ENCODE peak calls at places on chromosomes 3 and 15, in eight cellular contexts. W is foreskin fibroblast; I is activated CD4-positive, alpha-beta T cell treated with anti-CD3 and anti-CD28 coated beads, Interleukin-2, amount 50 U/mL, for 1 hour; O is left colon; Q is epithelial cell of esophagus; A is mucosa of gallbladder; R is GM13976; V is M059J. P is an unnamed sample.

GRCh38 chr3:49415931-49416601 is 3.8 kb downstream of the TCTA start:
- DNase-seq in W (no peak), I (peak; percentile 63), O (no peak), Q (peak; percentile 22), A (no peak), R (peak; percentile 60), V (no peak), P (no peak)

GRCh38 chr3:149658444-149659172 is 783 bp upstream of the WWTR1 start:
- DNase-seq in W (peak; percentile 75), I (peak; percentile 2), O (peak; percentile 79), Q (peak; percentile 77), A (peak; percentile 79), R (peak; percentile 86), V (peak; percentile 93), P (peak; percentile 26)

GRCh38 chr3:15148614-15149013 is 49.7 kb upstream of the RBSN start:
- DNase-seq in W (no peak), I (no peak), O (no peak), Q (peak; percentile 25), A (peak; percentile 13), R (no peak), V (peak; percentile 9), P (no peak)

GRCh38 chr3:161560006-161560637 is 63.5 kb downstream of the OTOL1 start:
- DNase-seq in W (peak; percentile 41), I (no peak), O (no peak), Q (peak; percentile 63), A (peak; percentile 33), R (peak; percentile 2), V (peak; percentile 38), P (peak; percentile 47)

GRCh38 chr3:196360586-196360985 is 22.4 kb upstream of the TM4SF19 start:
- DNase-seq in W (no peak), I (no peak), O (no peak), Q (no peak), A (no peak), R (no peak), V (no peak), P (no peak)

GRCh38 chr3:185960518-185961288 is 22.9 kb upstream of the TRA2B start:
- DNase-seq in W (no peak), I (no peak), O (no peak), Q (no peak), A (peak; percentile 18), R (no peak), V (no peak), P (no peak)

GRCh38 chr3:14216257-14217048 is 37.8 kb downstream of the LSM3 start:
- DNase-seq in W (no peak), I (peak; percentile 55), O (no peak), Q (no peak), A (peak; percentile 77), R (no peak), V (peak; percentile 74), P (no peak)

GRCh38 chr3:143119009-143119914 is at the start of gene CHST2:
- DNase-seq in W (peak; percentile 89), I (peak; percentile 61), O (peak; percentile 45), Q (peak; percentile 82), A (peak; percentile 48), R (peak; percentile 95), V (peak; percentile 76), P (peak; percentile 67)

GRCh38 chr15:73794501-73795133 is 41.5 kb upstream of the INSYN1 start:
- DNase-seq in W (peak; percentile 14), I (no peak), O (no peak), Q (peak; percentile 44), A (no peak), R (no peak), V (peak; percentile 35), P (no peak)

GRCh38 chr15:98383571-98383970 is 264.8 kb upstream of the IGF1R start:
- DNase-seq in W (no peak), I (no peak), O (no peak), Q (no peak), A (no peak), R (no peak), V (no peak), P (no peak)

GRCh38 chr15:29670945-29671307 is 151.3 kb downstream of the TJP1 start:
- DNase-seq in W (peak; percentile 83), I (no peak), O (peak; percentile 86), Q (peak; percentile 95), A (peak; percentile 87), R (no peak), V (peak; percentile 97), P (no peak)

GRCh38 chr15:62672268-62672667 is 370.3 kb upstream of the TPM1 start:
- DNase-seq in W (peak; percentile 69), I (no peak), O (no peak), Q (no peak), A (no peak), R (no peak), V (no peak), P (no peak)

GRCh38 chr3:110680365-110680909 is 391.2 kb upstream of the NECTIN3 start:
- DNase-seq in W (no peak), I (no peak), O (no peak), Q (peak; percentile 11), A (no peak), R (no peak), V (no peak), P (no peak)

GRCh38 chr3:168952551-168952950 is 711.0 kb downstream of the MECOM start:
- DNase-seq in W (peak; percentile 36), I (no peak), O (no peak), Q (peak; percentile 37), A (no peak), R (no peak), V (peak; percentile 65), P (no peak)

GRCh38 chr15:68542771-68543544 is 35.8 kb upstream of the CORO2B start:
- DNase-seq in W (peak; percentile 72), I (no peak), O (no peak), Q (peak; percentile 28), A (peak; percentile 77), R (no peak), V (peak; percentile 94), P (no peak)

GRCh38 chr3:50375200-50375931 is 16.0 kb upstream of the TMEM115 start:
- DNase-seq in W (no peak), I (no peak), O (no peak), Q (no peak), A (no peak), R (no peak), V (no peak), P (no peak)

GRCh38 chr3:23805881-23806321 is at the start of gene UBE2E1:
- DNase-seq in W (peak; percentile 65), I (peak; percentile 69), O (peak; percentile 83), Q (peak; percentile 66), A (peak; percentile 71), R (peak; percentile 89), V (peak; percentile 66), P (peak; percentile 26)

GRCh38 chr3:141959921-141960554 is 83.6 kb downstream of the ATP1B3 start:
- DNase-seq in W (peak; percentile 65), I (no peak), O (no peak), Q (no peak), A (no peak), R (no peak), V (peak; percentile 91), P (no peak)

GRCh38 chr3:158105710-158106438 is at the start of gene SHOX2:
- DNase-seq in W (peak; percentile 71), I (peak; percentile 8), O (peak; percentile 38), Q (peak; percentile 29), A (no peak), R (peak; percentile 49), V (peak; percentile 78), P (peak; percentile 21)

GRCh38 chr3:160343132-160343531 is 55.9 kb downstream of the IFT80 start:
- DNase-seq in W (no peak), I (no peak), O (no peak), Q (peak; percentile 26), A (no peak), R (peak; percentile 23), V (peak; percentile 26), P (no peak)

GRCh38 chr3:61560452-61561373 is 658 bp upstream of the PTPRG start:
- DNase-seq in W (peak; percentile 78), I (no peak), O (peak; percentile 79), Q (peak; percentile 82), A (peak; percentile 70), R (peak; percentile 64), V (peak; percentile 82), P (peak; percentile 75)

GRCh38 chr15:66840615-66841014 is 138.6 kb downstream of the SMAD6 start:
- DNase-seq in W (no peak), I (no peak), O (no peak), Q (no peak), A (no peak), R (no peak), V (no peak), P (no peak)

GRCh38 chr3:112508261-112508660 is 9.0 kb upstream of the BTLA start:
- DNase-seq in W (no peak), I (no peak), O (no peak), Q (no peak), A (no peak), R (no peak), V (no peak), P (no peak)

GRCh38 chr3:125310623-125311076 is 64.5 kb downstream of the ZNF148 start:
- DNase-seq in W (no peak), I (peak; percentile 47), O (peak; percentile 27), Q (no peak), A (no peak), R (peak; percentile 25), V (peak; percentile 60), P (no peak)

GRCh38 chr3:141663993-141664392 is 74.1 kb upstream of the RNF7 start:
- DNase-seq in W (peak; percentile 31), I (no peak), O (no peak), Q (peak; percentile 38), A (no peak), R (no peak), V (peak; percentile 29), P (no peak)

GRCh38 chr3:29176501-29176900 is 104.4 kb upstream of the RBMS3 start:
- DNase-seq in W (no peak), I (no peak), O (no peak), Q (no peak), A (no peak), R (no peak), V (no peak), P (peak; percentile 20)

GRCh38 chr3:55965776-55966175 is 478.7 kb upstream of the WNT5A start:
- DNase-seq in W (no peak), I (no peak), O (no peak), Q (no peak), A (no peak), R (no peak), V (no peak), P (no peak)

GRCh38 chr15:45785897-45786296 is 151.1 kb downstream of the SQOR start:
- DNase-seq in W (no peak), I (no peak), O (no peak), Q (peak; percentile 10), A (no peak), R (no peak), V (no peak), P (no peak)

P was measured in NCI-H345.